ENCODE peak calls at places on chromosomes 1 and 21, in seven cellular contexts. One of them, this sample, is unnamed.

GRCh38 chr1:224433671-224434446 is 738 bp downstream of the WDR26 start:
- DNase-seq in H1: no peak
- DNase-seq in mesendoderm: peak; percentile 41
- DNase-seq in trophoblast cell: no peak
- DNase-seq in IMR-90: no peak
- DNase-seq in mesenchymal stem cell: peak; percentile 57
- DNase-seq in H9: peak; percentile 42
- DNase-seq in this sample: peak; percentile 38

GRCh38 chr1:202781180-202781579 is 27.0 kb downstream of the KDM5B start:
- DNase-seq in H1: no peak
- DNase-seq in mesendoderm: no peak
- DNase-seq in trophoblast cell: no peak
- DNase-seq in IMR-90: no peak
- DNase-seq in mesenchymal stem cell: no peak
- DNase-seq in H9: no peak
- DNase-seq in this sample: no peak

GRCh38 chr1:232950919-232951579 is 638 bp downstream of the NTPCR start:
- DNase-seq in H1: no peak
- DNase-seq in mesendoderm: peak; percentile 74
- DNase-seq in trophoblast cell: no peak
- DNase-seq in IMR-90: peak; percentile 17
- DNase-seq in mesenchymal stem cell: peak; percentile 65
- DNase-seq in H9: peak; percentile 46
- DNase-seq in this sample: no peak

GRCh38 chr1:173332026-173332425 is 124.9 kb upstream of the TNFSF4 start:
- DNase-seq in H1: no peak
- DNase-seq in mesendoderm: no peak
- DNase-seq in trophoblast cell: no peak
- DNase-seq in IMR-90: peak; percentile 89
- DNase-seq in mesenchymal stem cell: peak; percentile 78
- DNase-seq in H9: no peak
- DNase-seq in this sample: no peak

GRCh38 chr1:2050793-2051682 is 827 bp downstream of the PRKCZ start:
- DNase-seq in H1: no peak
- DNase-seq in mesendoderm: peak; percentile 33
- DNase-seq in trophoblast cell: peak; percentile 13
- DNase-seq in IMR-90: no peak
- DNase-seq in mesenchymal stem cell: no peak
- DNase-seq in H9: no peak
- DNase-seq in this sample: no peak

GRCh38 chr1:7526867-7527732 is 244.0 kb upstream of the VAMP3 start:
- DNase-seq in H1: no peak
- DNase-seq in mesendoderm: no peak
- DNase-seq in trophoblast cell: peak; percentile 36
- DNase-seq in IMR-90: peak; percentile 84
- DNase-seq in mesenchymal stem cell: peak; percentile 62
- DNase-seq in H9: no peak
- DNase-seq in this sample: no peak

GRCh38 chr1:7063981-7064380 is 278.7 kb downstream of the CAMTA1 start:
- DNase-seq in H1: no peak
- DNase-seq in mesendoderm: no peak
- DNase-seq in trophoblast cell: no peak
- DNase-seq in IMR-90: no peak
- DNase-seq in mesenchymal stem cell: no peak
- DNase-seq in H9: no peak
- DNase-seq in this sample: no peak

GRCh38 chr1:100657876-100658715 is 61.4 kb upstream of the VCAM1 start:
- DNase-seq in H1: no peak
- DNase-seq in mesendoderm: no peak
- DNase-seq in trophoblast cell: no peak
- DNase-seq in IMR-90: peak; percentile 49
- DNase-seq in mesenchymal stem cell: peak; percentile 47
- DNase-seq in H9: no peak
- DNase-seq in this sample: no peak

GRCh38 chr1:58204284-58204683 is 342.2 kb downstream of the OMA1 start:
- DNase-seq in H1: no peak
- DNase-seq in mesendoderm: peak; percentile 50
- DNase-seq in trophoblast cell: no peak
- DNase-seq in IMR-90: no peak
- DNase-seq in mesenchymal stem cell: no peak
- DNase-seq in H9: no peak
- DNase-seq in this sample: peak; percentile 14

GRCh38 chr1:172545349-172546004 is 12.5 kb downstream of the SUCO start:
- DNase-seq in H1: no peak
- DNase-seq in mesendoderm: no peak
- DNase-seq in trophoblast cell: no peak
- DNase-seq in IMR-90: no peak
- DNase-seq in mesenchymal stem cell: no peak
- DNase-seq in H9: no peak
- DNase-seq in this sample: no peak

GRCh38 chr1:178209935-178210334 is 116.0 kb downstream of the RASAL2 start:
- DNase-seq in H1: no peak
- DNase-seq in mesendoderm: no peak
- DNase-seq in trophoblast cell: no peak
- DNase-seq in IMR-90: no peak
- DNase-seq in mesenchymal stem cell: no peak
- DNase-seq in H9: no peak
- DNase-seq in this sample: no peak

GRCh38 chr1:172393354-172393753 is 27.1 kb upstream of the C1orf105 start:
- DNase-seq in H1: no peak
- DNase-seq in mesendoderm: no peak
- DNase-seq in trophoblast cell: peak; percentile 7
- DNase-seq in IMR-90: no peak
- DNase-seq in mesenchymal stem cell: no peak
- DNase-seq in H9: no peak
- DNase-seq in this sample: no peak

GRCh38 chr1:162823771-162824525 is 33.4 kb downstream of the HSD17B7 start:
- DNase-seq in H1: no peak
- DNase-seq in mesendoderm: peak; percentile 73
- DNase-seq in trophoblast cell: no peak
- DNase-seq in IMR-90: no peak
- DNase-seq in mesenchymal stem cell: no peak
- DNase-seq in H9: no peak
- DNase-seq in this sample: no peak

GRCh38 chr1:202007703-202008489 is 2.5 kb upstream of the ELF3 start:
- DNase-seq in H1: peak; percentile 82
- DNase-seq in mesendoderm: peak; percentile 96
- DNase-seq in trophoblast cell: peak; percentile 97
- DNase-seq in IMR-90: no peak
- DNase-seq in mesenchymal stem cell: peak; percentile 35
- DNase-seq in H9: peak; percentile 94
- DNase-seq in this sample: no peak

GRCh38 chr1:199510314-199510713 is 517.2 kb upstream of the NR5A2 start:
- DNase-seq in H1: no peak
- DNase-seq in mesendoderm: no peak
- DNase-seq in trophoblast cell: no peak
- DNase-seq in IMR-90: no peak
- DNase-seq in mesenchymal stem cell: no peak
- DNase-seq in H9: no peak
- DNase-seq in this sample: no peak

GRCh38 chr1:55725378-55725777 is 510.2 kb upstream of the USP24 start:
- DNase-seq in H1: no peak
- DNase-seq in mesendoderm: no peak
- DNase-seq in trophoblast cell: no peak
- DNase-seq in IMR-90: peak; percentile 64
- DNase-seq in mesenchymal stem cell: peak; percentile 32
- DNase-seq in H9: no peak
- DNase-seq in this sample: no peak

GRCh38 chr1:55724551-55725325 is 509.6 kb upstream of the USP24 start:
- DNase-seq in H1: no peak
- DNase-seq in mesendoderm: no peak
- DNase-seq in trophoblast cell: no peak
- DNase-seq in IMR-90: peak; percentile 97
- DNase-seq in mesenchymal stem cell: peak; percentile 86
- DNase-seq in H9: no peak
- DNase-seq in this sample: no peak

GRCh38 chr1:55723001-55723400 is 507.8 kb upstream of the USP24 start:
- DNase-seq in H1: no peak
- DNase-seq in mesendoderm: no peak
- DNase-seq in trophoblast cell: no peak
- DNase-seq in IMR-90: no peak
- DNase-seq in mesenchymal stem cell: no peak
- DNase-seq in H9: no peak
- DNase-seq in this sample: no peak

GRCh38 chr1:55727010-55727409 is 511.8 kb upstream of the USP24 start:
- DNase-seq in H1: no peak
- DNase-seq in mesendoderm: peak; percentile 1
- DNase-seq in trophoblast cell: no peak
- DNase-seq in IMR-90: peak; percentile 62
- DNase-seq in mesenchymal stem cell: no peak
- DNase-seq in H9: no peak
- DNase-seq in this sample: no peak
- H2BK5ac ChIP-seq in H1: no peak overlapping the region
- H2BK5ac ChIP-seq in mesendoderm: no peak overlapping the region
- H2BK5ac ChIP-seq in trophoblast cell: peak overlapping the region; percentile 52
- H2BK5ac ChIP-seq in IMR-90: peak overlapping the region; percentile 51
- H2BK5ac ChIP-seq in mesenchymal stem cell: no peak overlapping the region
- H2BK5ac ChIP-seq in H9: no peak overlapping the region
- H2BK5ac ChIP-seq in this sample: no peak overlapping the region

GRCh38 chr1:44105810-44106209 is 12.8 kb upstream of the KLF17 start:
- DNase-seq in H1: no peak
- DNase-seq in mesendoderm: no peak
- DNase-seq in trophoblast cell: no peak
- DNase-seq in IMR-90: no peak
- DNase-seq in mesenchymal stem cell: no peak
- DNase-seq in H9: no peak
- DNase-seq in this sample: no peak

GRCh38 chr1:44103270-44104131 is 15.1 kb upstream of the KLF17 start:
- DNase-seq in H1: no peak
- DNase-seq in mesendoderm: peak; percentile 49
- DNase-seq in trophoblast cell: peak; percentile 40
- DNase-seq in IMR-90: no peak
- DNase-seq in mesenchymal stem cell: no peak
- DNase-seq in H9: peak; percentile 87
- DNase-seq in this sample: no peak

GRCh38 chr1:44100183-44100582 is 18.4 kb upstream of the KLF17 start:
- DNase-seq in H1: no peak
- DNase-seq in mesendoderm: no peak
- DNase-seq in trophoblast cell: no peak
- DNase-seq in IMR-90: no peak
- DNase-seq in mesenchymal stem cell: no peak
- DNase-seq in H9: no peak
- DNase-seq in this sample: no peak

DNA sequence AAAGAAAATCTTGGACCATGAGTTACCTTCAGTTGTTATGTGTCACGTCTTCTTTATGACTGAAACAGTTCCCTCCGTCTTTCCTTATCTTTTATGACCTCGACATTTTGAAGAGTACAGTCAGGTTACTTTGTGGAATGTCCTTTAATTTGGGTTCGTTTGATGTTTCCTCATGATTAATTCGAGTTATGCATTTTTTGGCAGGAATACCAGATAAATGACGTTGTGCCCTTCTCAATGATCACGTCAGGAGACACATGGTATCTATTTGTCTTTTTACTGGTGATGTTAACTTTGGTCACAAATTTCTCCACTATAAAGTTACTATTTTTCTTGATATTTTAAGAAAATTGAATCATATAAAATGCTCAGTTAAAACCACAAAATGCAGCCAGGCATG is 17.3 kb upstream of the KLF17 start:
- DNase-seq in H1: no peak
- DNase-seq in mesendoderm: no peak
- DNase-seq in trophoblast cell: no peak
- DNase-seq in IMR-90: peak; percentile 33
- DNase-seq in mesenchymal stem cell: no peak
- DNase-seq in H9: no peak
- DNase-seq in this sample: no peak
- H3K4me1 ChIP-seq in H1: no peaks in the 10 kb centered on the region
- H3K4me1 ChIP-seq in mesendoderm: no peaks in the 10 kb centered on the region
- H3K4me1 ChIP-seq in trophoblast cell: no peaks in the 10 kb centered on the region
- H3K4me1 ChIP-seq in IMR-90: no peaks in the 10 kb centered on the region
- H3K4me1 ChIP-seq in mesenchymal stem cell: no peaks in the 10 kb centered on the region
- H3K4me1 ChIP-seq in H9: no peaks in the 10 kb centered on the region
- H3K4me1 ChIP-seq in this sample: no peaks in the 10 kb centered on the region

DNA sequence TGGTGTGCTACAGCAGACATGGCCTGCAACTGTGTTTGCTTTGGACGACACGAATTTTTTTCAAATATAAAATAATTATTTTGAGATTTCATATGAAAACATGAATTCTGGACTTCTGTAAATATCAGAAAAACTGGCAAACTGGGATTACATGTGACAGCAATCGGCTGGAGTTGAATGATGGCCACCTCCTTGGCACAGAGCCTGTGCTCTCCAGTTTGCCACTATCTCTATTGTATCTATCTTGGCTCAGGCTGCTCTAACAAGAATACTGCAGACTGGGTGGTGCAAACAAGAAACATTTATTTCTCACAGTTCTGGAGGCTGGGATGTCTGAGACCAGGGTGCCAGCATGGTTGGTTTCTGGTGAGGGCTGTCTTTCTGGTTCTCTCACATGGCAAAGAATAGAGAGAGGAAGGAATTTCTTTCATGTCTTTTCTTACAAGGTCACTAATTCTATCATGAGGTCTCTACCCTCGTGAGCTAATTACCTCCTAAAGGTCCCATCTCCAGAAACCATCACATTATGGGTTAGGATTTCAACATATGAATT is 34.4 kb upstream of the POU2F1 start:
- DNase-seq in H1: no peak
- DNase-seq in mesendoderm: no peak
- DNase-seq in trophoblast cell: peak; percentile 70
- DNase-seq in IMR-90: no peak
- DNase-seq in mesenchymal stem cell: no peak
- DNase-seq in H9: no peak
- DNase-seq in this sample: no peak
- H3K4ac ChIP-seq in H1: no peak overlapping the region
- H3K4ac ChIP-seq in mesendoderm: no peak overlapping the region
- H3K4ac ChIP-seq in trophoblast cell: no peak overlapping the region
- H3K4ac ChIP-seq in IMR-90: no peak overlapping the region
- H3K4ac ChIP-seq in mesenchymal stem cell: no peak overlapping the region
- H3K4ac ChIP-seq in H9: no peak overlapping the region
- H3K4ac ChIP-seq in this sample: no peak overlapping the region

DNA sequence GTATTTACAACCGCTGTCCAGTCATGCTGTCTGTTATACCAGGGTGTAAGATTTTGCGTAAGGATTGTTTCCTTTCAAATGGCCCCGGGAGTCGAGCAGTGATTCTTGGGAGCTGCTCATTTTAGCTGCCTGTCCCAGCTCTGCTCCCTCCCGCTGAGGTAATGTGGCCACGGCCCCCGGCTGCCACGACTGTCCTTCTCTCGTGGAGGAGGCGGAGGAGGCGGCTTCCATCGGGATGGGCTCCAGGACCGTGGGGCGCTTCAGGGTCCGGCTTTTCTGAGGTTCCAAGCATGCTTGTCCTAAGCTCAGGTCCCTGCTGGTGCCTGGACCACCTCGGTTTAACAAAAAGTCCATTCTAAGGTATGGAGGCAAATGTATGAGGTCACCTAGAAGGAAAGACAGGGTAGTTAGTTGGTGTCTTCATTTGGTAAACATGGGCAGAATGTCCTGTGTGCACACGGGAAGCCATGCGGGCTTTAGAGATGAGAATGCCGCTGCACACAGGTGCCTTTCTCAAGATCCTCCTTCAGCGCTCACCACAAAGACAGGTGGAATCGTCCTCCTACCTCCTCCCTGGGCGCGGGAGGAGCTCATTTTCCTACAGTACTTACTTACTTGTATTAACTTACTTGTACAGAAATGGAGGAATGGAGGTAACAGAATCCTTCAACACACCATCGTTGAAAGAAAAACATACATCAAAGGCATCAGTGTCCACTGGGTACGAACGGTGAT is 145.9 kb downstream of the PCP4 start:
- DNase-seq in H1: no peak
- DNase-seq in mesendoderm: no peak
- DNase-seq in trophoblast cell: no peak
- DNase-seq in IMR-90: no peak
- DNase-seq in mesenchymal stem cell: no peak
- DNase-seq in H9: no peak
- DNase-seq in this sample: no peak
- H2BK5ac ChIP-seq in H1: no peak overlapping the region
- H2BK5ac ChIP-seq in mesendoderm: no peak overlapping the region
- H2BK5ac ChIP-seq in trophoblast cell: no peak overlapping the region
- H2BK5ac ChIP-seq in IMR-90: no peak overlapping the region
- H2BK5ac ChIP-seq in mesenchymal stem cell: no peak overlapping the region
- H2BK5ac ChIP-seq in H9: no peak overlapping the region
- H2BK5ac ChIP-seq in this sample: no peak overlapping the region

This sample was measured in neuronal stem cell.